ENCODE peak calls at places on chromosomes 2 and 18, in six cellular contexts. V is pancreas, B is foreskin fibroblast, O is right lobe of liver, Y is AG04449, E is dorsolateral prefrontal cortex. I is an unnamed sample.

GRCh38 chr18:79875531-79875919 is 75.9 kb downstream of the SLC66A2 start:
- DNase-seq in V (no peak), B (no peak), O (no peak), Y (no peak), E (peak), I (no peak)

GRCh38 chr2:101827246-101827645 is 129.7 kb downstream of the MAP4K4 start:
- DNase-seq in V (no peak), B (peak), O (no peak), Y (peak), E (no peak), I (peak)

GRCh38 chr2:52526735-52527134 is 1240.9 kb upstream of the CHAC2 start:
- DNase-seq in V (no peak), B (no peak), O (no peak), Y (no peak), E (no peak), I (no peak)

GRCh38 chr2:189557373-189557772 is 23.2 kb downstream of the SLC40A1 start:
- DNase-seq in V (no peak), B (no peak), O (no peak), Y (no peak), E (no peak), I (no peak)

GRCh38 chr18:37309059-37309458 is 256.5 kb downstream of the CELF4 start:
- DNase-seq in V (no peak), B (no peak), O (peak), Y (no peak), E (no peak), I (no peak)

GRCh38 chr18:43007365-43007764 is 108.1 kb downstream of the RIT2 start:
- DNase-seq in V (no peak), B (no peak), O (no peak), Y (no peak), E (no peak), I (no peak)

GRCh38 chr2:241540391-241540765 is 18.2 kb upstream of the BOK start:
- DNase-seq in V (peak), B (no peak), O (no peak), Y (no peak), E (no peak), I (no peak)

GRCh38 chr18:23588836-23589560 is 2.7 kb upstream of the NPC1 start:
- DNase-seq in V (no peak), B (peak), O (no peak), Y (no peak), E (no peak), I (no peak)

GRCh38 chr2:83971547-83971946 is 487.5 kb downstream of the SUCLG1 start:
- DNase-seq in V (no peak), B (no peak), O (no peak), Y (no peak), E (no peak), I (no peak)

GRCh38 chr2:37365669-37366068 is 21.2 kb downstream of the QPCT start:
- DNase-seq in V (no peak), B (no peak), O (no peak), Y (no peak), E (no peak), I (no peak)

GRCh38 chr18:57797209-57797651 is 5.9 kb downstream of the ATP8B1 start:
- DNase-seq in V (peak), B (no peak), O (peak), Y (no peak), E (no peak), I (no peak)

GRCh38 chr18:44325903-44326650 is 354.6 kb upstream of the SETBP1 start:
- DNase-seq in V (peak), B (peak), O (no peak), Y (peak), E (no peak), I (no peak)

GRCh38 chr2:240728827-240729226 is 37.2 kb downstream of the AQP12A start:
- DNase-seq in V (no peak), B (no peak), O (no peak), Y (no peak), E (no peak), I (no peak)

GRCh38 chr2:51013060-51013746 is 18.7 kb downstream of the NRXN1 start:
- DNase-seq in V (peak), B (no peak), O (peak), Y (no peak), E (no peak), I (no peak)

GRCh38 chr2:127007652-127008051 is 99.3 kb downstream of the BIN1 start:
- DNase-seq in V (no peak), B (peak), O (no peak), Y (peak), E (no peak), I (no peak)

GRCh38 chr2:157433335-157433890 is 10.5 kb downstream of the CYTIP start:
- DNase-seq in V (no peak), B (no peak), O (no peak), Y (no peak), E (no peak), I (no peak)

GRCh38 chr2:120526047-120526562 is 180.2 kb downstream of the INHBB start:
- DNase-seq in V (no peak), B (no peak), O (no peak), Y (no peak), E (no peak), I (no peak)

GRCh38 chr2:239312081-239312501 is 88.7 kb downstream of the HDAC4 start:
- DNase-seq in V (no peak), B (no peak), O (no peak), Y (no peak), E (peak), I (no peak)

GRCh38 chr2:1407950-1408695 is 5.1 kb upstream of the TPO start:
- DNase-seq in V (no peak), B (no peak), O (no peak), Y (no peak), E (no peak), I (no peak)

GRCh38 chr18:35284846-35285245 is 5.2 kb downstream of the ZSCAN30 start:
- DNase-seq in V (no peak), B (no peak), O (no peak), Y (no peak), E (no peak), I (no peak)

GRCh38 chr18:832085-832681 is 20.1 kb upstream of the YES1 start:
- DNase-seq in V (peak), B (no peak), O (peak), Y (no peak), E (no peak), I (no peak)

GRCh38 chr2:9820020-9820973 is 23.0 kb upstream of the TAF1B start:
- DNase-seq in V (no peak), B (no peak), O (no peak), Y (no peak), E (no peak), I (no peak)

GRCh38 chr2:18987592-18988073 is 370.8 kb downstream of the OSR1 start:
- DNase-seq in V (peak), B (peak), O (peak), Y (peak), E (peak), I (no peak)

GRCh38 chr18:26039203-26039602 is 51.2 kb downstream of the SS18 start:
- DNase-seq in V (no peak), B (no peak), O (no peak), Y (no peak), E (no peak), I (no peak)

GRCh38 chr18:73943763-73944162 is 203.9 kb downstream of the FBXO15 start:
- DNase-seq in V (no peak), B (no peak), O (no peak), Y (no peak), E (no peak), I (no peak)

GRCh38 chr2:8535821-8536685 is 145.8 kb upstream of the ID2 start:
- DNase-seq in V (no peak), B (no peak), O (no peak), Y (no peak), E (peak), I (no peak)

GRCh38 chr2:1704606-1705556 is 39.4 kb downstream of the PXDN start:
- DNase-seq in V (no peak), B (no peak), O (peak), Y (no peak), E (no peak), I (no peak)

GRCh38 chr18:35458677-35459441 is 38.9 kb downstream of the INO80C start:
- DNase-seq in V (no peak), B (peak), O (peak), Y (no peak), E (no peak), I (peak)

GRCh38 chr18:7259482-7259881 is 28.6 kb downstream of the LRRC30 start:
- DNase-seq in V (no peak), B (no peak), O (no peak), Y (no peak), E (no peak), I (no peak)

GRCh38 chr2:176251928-176252327 is 17.3 kb upstream of the MTX2 start:
- DNase-seq in V (no peak), B (no peak), O (no peak), Y (no peak), E (no peak), I (no peak)

GRCh38 chr2:62811086-62811485 is 105.6 kb downstream of the EHBP1 start:
- DNase-seq in V (no peak), B (no peak), O (no peak), Y (no peak), E (no peak), I (no peak)

GRCh38 chr2:121664713-121665112 is 15.5 kb upstream of the CLASP1 start:
- DNase-seq in V (no peak), B (no peak), O (no peak), Y (no peak), E (no peak), I (no peak)

GRCh38 chr2:236673823-236674185 is 104.2 kb downstream of the ACKR3 start:
- DNase-seq in V (no peak), B (no peak), O (no peak), Y (no peak), E (no peak), I (no peak)

GRCh38 chr2:96772903-96773675 is 12.4 kb downstream of the CNNM4 start:
- DNase-seq in V (no peak), B (no peak), O (no peak), Y (no peak), E (no peak), I (no peak)

GRCh38 chr2:74206180-74206688 is 7.8 kb downstream of the MTHFD2 start:
- DNase-seq in V (no peak), B (peak), O (no peak), Y (no peak), E (no peak), I (no peak)

GRCh38 chr2:20934226-20934625 is 109.6 kb downstream of the APOB start:
- DNase-seq in V (no peak), B (no peak), O (no peak), Y (no peak), E (no peak), I (no peak)
- TF ChIP-seq CTCF in V (no peak), B (no peak), O (no peak), Y (no peak), E (no peak), I (no peak)

GRCh38 chr2:24354899-24355298 is 5.4 kb downstream of the ITSN2 start:
- DNase-seq in V (no peak), B (no peak), O (no peak), Y (no peak), E (no peak), I (no peak)
- H3K4me3 ChIP-seq in V (no peak), B (no peak), O (no peak), Y (no peak), E (no peak), I (no peak)

GRCh38 chr18:46445914-46446313 is 211.1 kb downstream of the LOXHD1 start:
- DNase-seq in V (no peak), B (no peak), O (no peak), Y (no peak), E (no peak), I (no peak)
- TF ChIP-seq CTCF in V (no peak), B (no peak), O (no peak), Y (no peak), E (no peak), I (no peak)

GRCh38 chr2:191383486-191383885 is 138.3 kb downstream of the MYO1B start:
- DNase-seq in V (no peak), B (no peak), O (no peak), Y (no peak), E (no peak), I (no peak)
- H3K4me3 ChIP-seq in V (no peak), B (no peak), O (no peak), Y (no peak), E (no peak), I (no peak)

I was measured in kidney epithelial cell.